ENCODE peak calls at places on chromosomes 7 and 10, in five cellular contexts. J is anterior cingulate cortex; I is MM.1S; D is activated CD8-positive, alpha-beta memory T cell treated with anti-CD3 and anti-CD28 coated beads, Interleukin-2, amount 50 U/mL, for 4 hours; Z is astrocyte of the hippocampus. R is an unnamed sample.

GRCh38 chr7:137245890-137246289 is 97.6 kb downstream of the PTN start:
- DNase-seq in J (no peak), I (no peak), D (no peak), Z (no peak), R (no peak)

GRCh38 chr7:28125381-28126046 is 55.1 kb downstream of the JAZF1 start:
- DNase-seq in J (no peak), I (no peak), D (no peak), Z (peak; percentile 42), R (no peak)

GRCh38 chr7:149733554-149734513 is 39.6 kb downstream of the ZNF467 start:
- DNase-seq in J (no peak), I (no peak), D (no peak), Z (no peak), R (no peak)

GRCh38 chr7:16753102-16753931 is at the start of gene TSPAN13:
- DNase-seq in J (peak; percentile 8), I (peak; percentile 89), D (peak; percentile 42), Z (peak; percentile 95), R (peak; percentile 96)

GRCh38 chr7:69770613-69771012 is 172.3 kb downstream of the AUTS2 start:
- DNase-seq in J (no peak), I (no peak), D (no peak), Z (no peak), R (no peak)

GRCh38 chr7:4774804-4775280 is 581 bp upstream of the AP5Z1 start:
- DNase-seq in J (no peak), I (no peak), D (no peak), Z (peak; percentile 79), R (peak; percentile 67)

GRCh38 chr10:5876181-5876768 is 13.4 kb downstream of the ANKRD16 start:
- DNase-seq in J (no peak), I (no peak), D (no peak), Z (peak; percentile 53), R (no peak)

GRCh38 chr7:108144931-108145330 is 14.8 kb upstream of the LAMB4 start:
- DNase-seq in J (no peak), I (no peak), D (no peak), Z (no peak), R (no peak)

GRCh38 chr10:100021322-100021721 is 11.6 kb upstream of the DNMBP start:
- DNase-seq in J (no peak), I (no peak), D (no peak), Z (no peak), R (no peak)

GRCh38 chr7:55325371-55325792 is 39.8 kb upstream of the LANCL2 start:
- DNase-seq in J (no peak), I (no peak), D (no peak), Z (peak; percentile 95), R (no peak)

GRCh38 chr10:30826679-30827078 is 197.1 kb upstream of the LYZL2 start:
- DNase-seq in J (no peak), I (no peak), D (no peak), Z (no peak), R (no peak)

GRCh38 chr7:120521761-120522737 is 249.1 kb downstream of the KCND2 start:
- DNase-seq in J (no peak), I (no peak), D (no peak), Z (no peak), R (no peak)

GRCh38 chr7:137893143-137893742 is 46.5 kb upstream of the DGKI start:
- DNase-seq in J (no peak), I (no peak), D (no peak), Z (no peak), R (no peak)

GRCh38 chr7:17530249-17530648 is 231.8 kb downstream of the AHR start:
- DNase-seq in J (no peak), I (no peak), D (no peak), Z (peak; percentile 91), R (no peak)

GRCh38 chr10:129767751-129768150 is 196.3 kb downstream of the EBF3 start:
- DNase-seq in J (no peak), I (no peak), D (no peak), Z (no peak), R (no peak)

GRCh38 chr10:28853195-28853594 is 175.9 kb downstream of the BAMBI start:
- DNase-seq in J (no peak), I (no peak), D (no peak), Z (peak; percentile 81), R (no peak)

R was measured in Peyer's patch.